ENCODE peak calls at places on chromosomes 13 and 19, in four cellular contexts. One of them, this sample, is unnamed.

GRCh38 chr13:106566682-106567420 is 1.1 kb downstream of the ARGLU1 start:
- DNase-seq in HepG2: peak
- DNase-seq in K562: no peak
- DNase-seq in HL-60: no peak
- DNase-seq in this sample: peak

GRCh38 chr13:105442941-105443340 is 1092.5 kb downstream of the EFNB2 start:
- DNase-seq in HL-60: no peak
- DNase-seq in K562: no peak
- DNase-seq in HepG2: no peak
- DNase-seq in this sample: no peak

GRCh38 chr13:40220299-40220935 is 446.0 kb downstream of the FOXO1 start:
- DNase-seq in HL-60: no peak
- DNase-seq in HepG2: no peak
- DNase-seq in K562: no peak
- DNase-seq in this sample: no peak

GRCh38 chr19:19444694-19445155 is 39.2 kb downstream of the GATAD2A start:
- DNase-seq in K562: no peak
- DNase-seq in HL-60: no peak
- DNase-seq in HepG2: no peak
- DNase-seq in this sample: no peak

GRCh38 chr19:18735324-18735723 is 51.8 kb downstream of the CRTC1 start:
- DNase-seq in HL-60: no peak
- DNase-seq in HepG2: no peak
- DNase-seq in K562: no peak
- DNase-seq in this sample: no peak

GRCh38 chr19:41540041-41540695 is 35.8 kb upstream of the CEACAM21 start:
- DNase-seq in HL-60: no peak
- DNase-seq in K562: no peak
- DNase-seq in HepG2: no peak
- DNase-seq in this sample: no peak

GRCh38 chr19:4144666-4145261 is 8.7 kb upstream of the CREB3L3 start:
- DNase-seq in HepG2: no peak
- DNase-seq in K562: peak
- DNase-seq in HL-60: no peak
- DNase-seq in this sample: no peak

GRCh38 chr19:48490980-48491792 is 20.4 kb downstream of the LMTK3 start:
- DNase-seq in HL-60: no peak
- DNase-seq in K562: peak
- DNase-seq in HepG2: no peak
- DNase-seq in this sample: peak

GRCh38 chr13:72643339-72643989 is 84.0 kb downstream of the MZT1 start:
- DNase-seq in HL-60: peak
- DNase-seq in K562: peak
- DNase-seq in HepG2: peak
- DNase-seq in this sample: peak

GRCh38 chr19:45314708-45315107 is 8.0 kb downstream of the CKM start:
- DNase-seq in HL-60: no peak
- DNase-seq in HepG2: no peak
- DNase-seq in K562: no peak
- DNase-seq in this sample: no peak

GRCh38 chr13:81551036-81551435 is 1210.1 kb upstream of the SPRY2 start:
- DNase-seq in K562: no peak
- DNase-seq in HL-60: peak
- DNase-seq in HepG2: no peak
- DNase-seq in this sample: no peak

GRCh38 chr19:5480427-5480836 is 25.2 kb downstream of the ZNRF4 start:
- DNase-seq in HepG2: peak
- DNase-seq in HL-60: no peak
- DNase-seq in K562: peak
- DNase-seq in this sample: peak

GRCh38 chr19:5481957-5482356 is 26.7 kb downstream of the ZNRF4 start:
- DNase-seq in HL-60: no peak
- DNase-seq in K562: no peak
- DNase-seq in HepG2: no peak
- DNase-seq in this sample: no peak

GRCh38 chr19:5487222-5487621 is 32.0 kb downstream of the ZNRF4 start:
- DNase-seq in HL-60: no peak
- DNase-seq in K562: no peak
- DNase-seq in HepG2: no peak
- DNase-seq in this sample: no peak

GRCh38 chr19:5485286-5485636 is 30.0 kb downstream of the ZNRF4 start:
- DNase-seq in HepG2: no peak
- DNase-seq in HL-60: no peak
- DNase-seq in K562: no peak
- DNase-seq in this sample: no peak

DNA sequence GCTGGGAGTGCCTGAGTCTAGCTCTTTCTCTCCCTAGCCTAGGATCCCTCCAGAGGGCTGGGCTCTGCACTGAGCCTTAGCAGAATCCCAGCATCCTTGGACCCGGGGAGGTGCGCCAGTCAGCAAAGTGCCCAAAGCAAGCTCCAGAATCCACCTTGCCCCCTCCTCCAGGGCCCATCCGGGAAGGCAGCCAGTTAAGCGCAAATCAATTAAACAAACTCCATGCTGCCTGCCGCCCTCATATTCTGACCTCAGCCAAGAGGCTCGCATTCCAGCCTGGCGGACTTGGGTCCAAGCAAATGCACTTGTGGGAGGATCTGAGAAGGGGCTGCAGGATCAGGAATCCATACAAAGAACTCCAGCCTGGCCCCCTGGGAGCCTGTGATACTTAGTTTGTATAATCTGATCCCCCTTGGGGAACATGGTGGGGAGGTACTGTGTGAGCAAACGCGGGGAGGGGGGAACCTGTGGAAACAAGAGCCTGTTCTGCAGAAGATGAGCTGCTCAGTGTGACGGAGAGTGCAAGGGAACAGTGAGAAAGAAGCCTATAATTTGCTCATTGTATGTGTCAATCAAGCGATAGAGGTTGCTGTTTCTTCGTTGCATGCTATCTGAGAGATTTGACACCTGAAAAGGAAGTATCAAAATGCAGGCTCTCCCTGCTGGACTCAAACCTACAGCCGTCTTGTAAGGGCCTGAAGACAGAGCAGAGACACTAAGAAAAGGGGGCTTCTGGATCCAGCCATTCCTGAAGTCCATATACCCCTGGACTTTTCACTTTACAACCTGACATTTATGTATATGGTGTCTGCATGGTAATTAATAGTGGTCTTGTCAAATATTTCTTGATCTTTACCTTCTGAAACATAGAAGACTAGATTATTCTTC is 29.4 kb downstream of the ZNRF4 start:
- DNase-seq in K562: no peak
- DNase-seq in HL-60: no peak
- DNase-seq in HepG2: peak
- DNase-seq in this sample: peak
- TF ChIP-seq REST in K562: no peak
- TF ChIP-seq REST in HL-60: no peak
- TF ChIP-seq REST in HepG2: no peak
- TF ChIP-seq REST in this sample: no peak

GRCh38 chr19:16112778-16113177 is 1.1 kb downstream of the RAB8A start:
- DNase-seq in K562: peak
- DNase-seq in HL-60: peak
- DNase-seq in HepG2: no peak
- DNase-seq in this sample: no peak

GRCh38 chr19:16115309-16116039 is 3.8 kb downstream of the RAB8A start:
- DNase-seq in HepG2: no peak
- DNase-seq in HL-60: no peak
- DNase-seq in K562: no peak
- DNase-seq in this sample: no peak

GRCh38 chr19:16111160-16111908 is at the start of gene RAB8A:
- DNase-seq in K562: peak
- DNase-seq in HepG2: peak
- DNase-seq in HL-60: peak
- DNase-seq in this sample: peak

GRCh38 chr19:16113727-16114126 is 2.0 kb downstream of the RAB8A start:
- DNase-seq in HL-60: peak
- DNase-seq in K562: no peak
- DNase-seq in HepG2: no peak
- DNase-seq in this sample: no peak

DNA sequence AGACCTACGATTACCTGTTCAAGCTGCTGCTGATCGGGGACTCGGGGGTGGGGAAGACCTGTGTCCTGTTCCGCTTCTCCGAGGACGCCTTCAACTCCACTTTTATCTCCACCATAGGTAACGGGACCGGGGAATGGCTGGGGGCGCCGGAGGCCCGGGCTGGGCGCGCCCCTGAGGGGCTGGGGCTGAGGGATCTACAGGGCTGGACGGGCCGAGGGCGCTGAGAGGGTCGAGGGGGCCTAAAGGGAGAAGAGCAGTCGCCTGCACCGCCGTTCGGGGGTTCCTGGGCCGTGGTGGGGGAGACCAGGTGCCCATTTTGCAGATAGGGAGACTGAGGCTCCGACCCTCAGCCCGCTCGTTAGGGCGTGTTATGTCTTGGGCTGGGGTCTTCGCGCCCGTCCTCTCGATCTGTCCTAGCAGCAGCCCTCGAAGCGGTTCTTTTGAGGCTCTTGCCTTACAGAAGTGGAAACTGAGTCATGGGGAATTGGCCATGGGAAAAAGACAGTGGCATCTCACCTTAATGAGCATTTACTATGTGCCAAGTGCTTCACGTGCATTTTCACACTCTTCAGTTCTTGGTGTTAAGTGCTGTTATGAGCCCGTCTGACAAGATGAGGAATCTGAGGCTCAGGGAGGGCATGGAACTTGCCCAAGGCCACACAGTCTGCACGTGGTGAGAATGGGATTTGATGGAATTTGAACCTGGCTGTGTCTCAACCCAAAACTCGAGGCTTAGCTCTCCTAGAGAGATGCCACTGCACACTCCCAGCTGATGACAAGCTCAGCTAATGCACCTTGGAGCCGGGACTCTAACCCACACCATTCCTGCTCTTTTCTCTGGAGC is 442 bp downstream of the RAB8A start:
- DNase-seq in HepG2: no peak
- DNase-seq in HL-60: no peak
- DNase-seq in K562: no peak
- DNase-seq in this sample: no peak
- TF ChIP-seq REST in HepG2: no peak
- TF ChIP-seq REST in HL-60: no peak
- TF ChIP-seq REST in K562: peak
- TF ChIP-seq REST in this sample: no peak

DNA sequence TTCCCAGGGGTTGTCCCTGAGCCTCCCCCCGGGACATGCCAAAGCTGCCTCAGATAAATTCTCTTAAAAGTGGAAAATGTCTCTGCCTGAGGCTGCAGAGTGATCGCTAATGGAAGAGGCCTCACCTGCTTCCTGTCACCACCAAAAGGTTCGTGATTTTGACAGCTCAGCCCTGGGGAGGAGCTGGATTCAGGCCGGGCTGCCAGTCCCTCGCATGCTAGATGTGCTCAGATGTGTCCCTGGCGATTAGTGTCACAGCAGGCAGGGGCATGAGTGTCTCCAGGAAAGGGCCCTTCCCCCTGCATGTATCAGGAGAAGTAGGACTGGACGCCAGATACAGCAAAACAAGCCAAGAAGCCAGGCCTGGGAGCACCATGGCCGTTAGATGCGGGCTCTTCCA is 626.5 kb downstream of the UQCRFS1 start:
- DNase-seq in K562: no peak
- DNase-seq in HL-60: no peak
- DNase-seq in HepG2: no peak
- DNase-seq in this sample: no peak
- TF ChIP-seq REST in K562: no peak
- TF ChIP-seq REST in HL-60: no peak
- TF ChIP-seq REST in HepG2: no peak
- TF ChIP-seq REST in this sample: no peak

DNA sequence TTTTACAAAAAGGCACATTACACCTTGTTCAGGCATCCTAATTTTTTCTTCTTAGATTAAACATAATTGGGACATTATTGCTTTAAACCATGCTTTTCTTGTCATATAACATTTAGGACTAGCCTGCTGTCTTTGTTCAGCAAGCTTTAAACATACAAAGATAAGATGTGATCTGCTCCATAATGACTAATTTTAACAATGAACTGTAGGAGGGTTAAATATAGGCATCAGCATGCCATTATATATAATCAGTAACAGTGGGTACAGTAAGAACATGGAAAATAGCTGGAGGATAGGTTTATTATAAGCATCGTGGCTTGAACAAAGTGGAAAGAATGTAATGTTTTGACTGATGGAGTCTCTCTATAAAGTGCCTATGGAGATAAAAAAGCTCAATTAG is 661.7 kb downstream of the SLITRK6 start:
- DNase-seq in HL-60: no peak
- DNase-seq in HepG2: no peak
- DNase-seq in K562: no peak
- DNase-seq in this sample: no peak
- TF ChIP-seq REST in HL-60: no peak
- TF ChIP-seq REST in HepG2: no peak
- TF ChIP-seq REST in K562: no peak
- TF ChIP-seq REST in this sample: no peak

DNA sequence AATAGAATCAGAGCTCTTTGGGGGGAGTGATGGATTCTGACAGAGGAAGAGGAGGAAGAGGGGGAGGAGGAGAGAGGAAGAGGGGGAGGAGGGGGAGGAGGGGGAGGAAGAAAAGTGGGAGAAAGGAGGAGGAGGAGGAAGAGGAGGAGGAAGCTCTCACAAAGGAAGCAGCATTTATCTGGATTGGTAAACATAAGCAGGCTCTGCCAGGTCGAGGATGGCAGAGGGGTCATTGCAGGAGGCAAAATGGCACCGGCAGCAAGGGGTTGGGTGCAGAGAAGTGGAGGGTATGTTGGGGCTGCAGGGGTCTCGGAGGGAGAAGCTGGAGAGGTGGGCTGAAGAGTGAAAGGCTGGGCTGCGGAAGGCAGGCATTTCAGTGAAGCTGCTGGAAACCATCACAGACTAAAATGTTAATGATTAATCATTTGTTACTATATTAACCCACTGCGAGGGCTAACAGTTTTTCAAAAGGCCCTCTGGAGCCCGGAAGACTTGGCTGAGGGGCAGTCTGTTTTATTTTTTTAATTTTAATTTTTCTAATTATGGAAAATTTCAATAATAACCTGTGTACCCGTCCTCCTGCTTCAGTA is 24.7 kb downstream of the TPT1 start:
- DNase-seq in K562: no peak
- DNase-seq in HL-60: no peak
- DNase-seq in HepG2: no peak
- DNase-seq in this sample: no peak
- TF ChIP-seq REST in K562: no peak
- TF ChIP-seq REST in HL-60: no peak
- TF ChIP-seq REST in HepG2: no peak
- TF ChIP-seq REST in this sample: no peak

DNA sequence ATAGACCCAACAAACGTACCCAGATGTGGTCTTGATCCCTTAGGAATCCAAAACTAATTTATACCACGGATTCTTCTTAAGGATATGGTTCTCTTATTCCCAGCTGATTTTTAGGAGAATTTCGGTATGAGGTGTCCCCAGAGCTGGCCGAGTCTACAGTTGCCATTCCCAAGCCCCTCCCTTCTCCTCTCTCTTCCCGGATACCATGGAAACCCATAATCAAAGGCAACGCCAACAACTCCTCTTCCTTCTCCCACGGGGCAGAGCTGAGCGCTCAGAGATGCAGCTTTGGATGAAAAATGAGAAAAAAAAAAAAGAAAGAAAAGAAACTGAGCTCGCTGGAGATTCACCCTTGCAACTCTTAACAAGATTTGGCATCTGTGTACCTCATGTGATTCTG is 29.3 kb upstream of the CEBPG start:
- DNase-seq in HL-60: no peak
- DNase-seq in K562: no peak
- DNase-seq in HepG2: no peak
- DNase-seq in this sample: peak
- TF ChIP-seq REST in HL-60: no peak
- TF ChIP-seq REST in K562: no peak
- TF ChIP-seq REST in HepG2: no peak
- TF ChIP-seq REST in this sample: no peak

This sample was measured in GM23338.